ENCODE peak calls at places on chromosomes 6 and 20, in seven cellular contexts. J is LNCaP clone FGC; L is brain microvascular endothelial cell; D is AG04450; X is BJ; U is aorta; V is effector memory CD4-positive, alpha-beta T cell. Y is an unnamed sample.

GRCh38 chr6:157034433-157035230 is 257.5 kb downstream of the ARID1B start:
- DNase-seq in U (no peak), D (no peak), V (no peak), L (no peak), X (no peak), J (no peak), Y (no peak)

GRCh38 chr20:17935761-17936160 is 32.8 kb downstream of the SNX5 start:
- DNase-seq in X (no peak), V (no peak), U (no peak), L (no peak), D (no peak), J (no peak), Y (no peak)

GRCh38 chr20:47576516-47577033 is 74.9 kb downstream of the NCOA3 start:
- DNase-seq in D (peak; percentile 65), X (peak; percentile 58), J (peak; percentile 38), V (no peak), L (peak; percentile 92), U (peak; percentile 68), Y (no peak)

GRCh38 chr20:11847827-11848226 is 69.9 kb upstream of the BTBD3 start:
- DNase-seq in L (no peak), J (no peak), D (no peak), V (no peak), X (no peak), U (no peak), Y (no peak)

GRCh38 chr6:15327271-15327670 is 81.4 kb downstream of the JARID2 start:
- DNase-seq in X (no peak), U (no peak), L (no peak), D (no peak), J (no peak), V (no peak), Y (no peak)

GRCh38 chr6:40965046-40965445 is 74.0 kb downstream of the UNC5CL start:
- DNase-seq in V (no peak), L (no peak), J (no peak), X (no peak), U (no peak), D (no peak), Y (no peak)

GRCh38 chr20:17616480-17617211 is 46.8 kb downstream of the DSTN start:
- DNase-seq in D (no peak), L (no peak), U (peak; percentile 46), X (no peak), J (no peak), V (no peak), Y (no peak)

GRCh38 chr6:42788671-42789070 is 6.8 kb downstream of the BICRAL start:
- DNase-seq in J (no peak), X (no peak), V (no peak), D (no peak), U (no peak), L (no peak), Y (no peak)

GRCh38 chr6:18405477-18406293 is 18.5 kb downstream of the RNF144B start:
- DNase-seq in X (peak; percentile 98), U (no peak), V (no peak), J (peak; percentile 97), D (peak; percentile 70), L (peak; percentile 92), Y (peak; percentile 88)

GRCh38 chr6:124964084-124964763 is 2.0 kb downstream of the RNF217 start:
- DNase-seq in U (no peak), D (no peak), J (no peak), L (no peak), V (no peak), X (no peak), Y (no peak)

GRCh38 chr6:3380344-3381232 is 76.3 kb downstream of the SLC22A23 start:
- DNase-seq in J (peak; percentile 92), V (no peak), X (no peak), D (no peak), U (no peak), L (no peak), Y (no peak)

GRCh38 chr20:64236137-64237088 is 19.1 kb upstream of the PCMTD2 start:
- DNase-seq in J (no peak), D (no peak), U (peak; percentile 14), L (no peak), X (no peak), V (no peak), Y (no peak)

GRCh38 chr6:10391299-10391630 is 23.6 kb downstream of the TFAP2A start:
- DNase-seq in V (no peak), D (no peak), U (no peak), X (no peak), J (no peak), L (no peak), Y (no peak)

GRCh38 chr20:15375836-15376235 is 1038.4 kb upstream of the FLRT3 start:
- DNase-seq in L (no peak), J (no peak), V (no peak), D (no peak), U (no peak), X (no peak), Y (no peak)

GRCh38 chr6:111553580-111553979 is 52.1 kb downstream of the TRAF3IP2 start:
- DNase-seq in D (no peak), J (no peak), X (no peak), V (no peak), U (no peak), L (no peak), Y (no peak)

GRCh38 chr6:79947191-79948173 is at the start of gene ELOVL4:
- DNase-seq in J (no peak), U (peak; percentile 78), L (peak; percentile 71), X (peak; percentile 9), D (peak; percentile 38), V (peak; percentile 69), Y (peak; percentile 4)

GRCh38 chr6:43076093-43076927 is at the start of gene PTK7:
- DNase-seq in J (no peak), L (peak; percentile 20), V (no peak), U (no peak), X (no peak), D (no peak), Y (no peak)

GRCh38 chr20:55881204-55881603 is 124.1 kb downstream of the CBLN4 start:
- DNase-seq in U (no peak), D (no peak), X (no peak), L (no peak), J (no peak), V (no peak), Y (no peak)

GRCh38 chr20:4925842-4926530 is 75.3 kb downstream of the SLC23A2 start:
- DNase-seq in D (no peak), V (no peak), J (peak; percentile 63), U (peak; percentile 83), X (no peak), L (peak; percentile 65), Y (no peak)

GRCh38 chr6:149055195-149055899 is 262.2 kb upstream of the TAB2 start:
- DNase-seq in D (no peak), U (no peak), J (no peak), X (no peak), V (no peak), L (no peak), Y (no peak)

GRCh38 chr6:109062216-109062615 is 32.4 kb downstream of the SESN1 start:
- DNase-seq in D (no peak), L (no peak), U (no peak), V (no peak), J (no peak), X (no peak), Y (no peak)
- H3K4me3 ChIP-seq in D (no peak overlapping the region), L (no peak overlapping the region), U (no peak overlapping the region), V (no peak overlapping the region), J (no peak overlapping the region), X (no peak overlapping the region), Y (no peak overlapping the region)

DNA sequence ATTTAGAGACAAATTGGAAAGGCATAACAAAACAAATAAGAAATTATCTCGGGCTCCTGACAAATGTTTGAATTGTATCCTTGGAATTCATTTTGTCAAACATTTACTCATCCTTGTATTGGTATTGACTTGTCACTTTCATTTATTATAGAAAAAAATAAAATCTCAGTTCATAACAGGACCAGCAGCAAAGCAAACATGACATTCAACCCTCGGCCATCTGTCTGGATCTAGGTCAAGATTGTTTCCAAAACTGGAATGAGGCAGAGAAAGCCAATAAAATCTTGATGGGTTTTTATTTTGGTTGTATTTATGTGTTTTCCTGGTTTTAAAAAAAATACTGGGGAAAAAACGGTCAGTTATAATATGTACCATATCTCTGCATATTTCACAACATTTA is 42.9 kb upstream of the FABP7 start:
- DNase-seq in X (no peak), J (peak; percentile 74), L (no peak), V (no peak), D (no peak), U (no peak), Y (no peak)
- H3K4me3 ChIP-seq in X (no peak overlapping the region), J (no peak overlapping the region), L (no peak overlapping the region), V (no peak overlapping the region), D (no peak overlapping the region), U (no peak overlapping the region), Y (no peak overlapping the region)

GRCh38 chr20:61588356-61589054 is 336.4 kb downstream of the CDH4 start:
- DNase-seq in J (no peak), X (peak; percentile 10), L (peak; percentile 7), D (peak; percentile 10), U (no peak), V (no peak), Y (no peak)

GRCh38 chr20:61590236-61590635 is 338.2 kb downstream of the CDH4 start:
- DNase-seq in L (no peak), X (no peak), D (no peak), U (no peak), J (no peak), V (no peak), Y (no peak)

GRCh38 chr20:61587036-61587435 is 335.0 kb downstream of the CDH4 start:
- DNase-seq in U (no peak), D (no peak), V (no peak), X (no peak), L (no peak), J (no peak), Y (no peak)

GRCh38 chr20:61587910-61588309 is 335.8 kb downstream of the CDH4 start:
- DNase-seq in J (no peak), L (no peak), U (no peak), X (no peak), D (no peak), V (no peak), Y (no peak)

DNA sequence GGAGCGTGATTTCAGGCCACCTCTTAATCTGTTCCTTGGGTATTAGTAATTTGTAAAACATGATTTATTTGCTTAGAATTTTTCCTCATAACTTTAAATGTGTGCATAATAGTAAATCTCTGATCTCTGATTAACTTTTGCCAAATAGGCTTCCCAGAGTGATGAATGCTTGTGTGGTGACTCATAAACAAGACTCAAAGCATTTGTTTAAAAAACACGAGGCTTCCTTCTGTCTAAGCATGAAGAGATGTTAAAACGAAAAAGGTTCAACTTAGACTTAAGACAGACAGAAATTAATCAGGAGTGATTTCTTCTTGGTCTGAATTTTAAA is 337.0 kb downstream of the CDH4 start:
- DNase-seq in D (peak; percentile 46), L (no peak), X (peak; percentile 60), J (peak; percentile 7), V (no peak), U (no peak), Y (peak; percentile 74)
- H3K4me3 ChIP-seq in D (peak overlapping the region; percentile 33), L (no peak overlapping the region), X (no peak overlapping the region), J (no peak overlapping the region), V (no peak overlapping the region), U (no peak overlapping the region), Y (no peak overlapping the region)

DNA sequence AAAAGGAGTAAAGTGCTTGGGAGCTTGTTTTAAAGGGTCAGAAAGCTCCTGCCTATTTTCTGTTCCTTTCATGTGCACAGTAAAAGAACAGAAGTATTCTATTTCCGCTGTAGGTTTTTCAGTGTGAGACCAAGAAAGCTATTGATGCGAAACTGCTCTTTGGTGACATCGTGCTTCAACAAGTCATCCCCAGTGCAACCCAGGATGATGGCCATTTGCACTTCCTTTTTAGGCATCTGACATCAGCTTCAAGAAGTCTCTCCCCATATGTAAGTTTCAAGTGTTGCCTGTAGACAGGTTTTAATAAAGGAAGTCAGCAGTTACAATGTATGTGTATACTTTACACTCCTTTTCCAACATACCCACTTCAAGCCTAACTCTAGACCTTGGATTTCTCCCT is 131.6 kb downstream of the RFX6 start:
- DNase-seq in L (no peak), J (no peak), U (no peak), V (no peak), X (no peak), D (no peak), Y (no peak)
- H3K4me3 ChIP-seq in L (no peak overlapping the region), J (no peak overlapping the region), U (no peak overlapping the region), V (no peak overlapping the region), X (no peak overlapping the region), D (no peak overlapping the region), Y (no peak overlapping the region)

Y was measured in AG09309.